ENCODE peak calls at places on chromosomes 7 and 10, in seven cellular contexts. G is HCT116, H is K562, I is SK-N-SH, U is HepG2, V is H1, R is GM12878. K is an unnamed sample.
A peak's percentile ranks its signal among the peaks of the same experiment; 100 is the strongest.

GRCh38 chr7:44163591-44163990 is 22.5 kb upstream of the MYL7 start:
- DNase-seq in G (no peak), H (no peak), I (no peak), U (no peak), V (no peak), R (no peak), K (no peak)

GRCh38 chr7:117090820-117091219 is 137.5 kb downstream of the ST7 start:
- DNase-seq in G (no peak), H (no peak), I (no peak), U (no peak), V (no peak), R (no peak), K (no peak)

GRCh38 chr10:113301342-113301984 is 251.4 kb upstream of the HABP2 start:
- DNase-seq in G (no peak), H (peak; percentile 6), I (no peak), U (peak; percentile 3), V (no peak), R (no peak), K (no peak)

GRCh38 chr10:100829103-100829870 is 83.5 kb upstream of the SLF2 start:
- DNase-seq in G (no peak), H (peak; percentile 49), I (peak; percentile 72), U (no peak), V (no peak), R (no peak), K (peak; percentile 51)

GRCh38 chr10:100569687-100570517 is 34.2 kb downstream of the HIF1AN start:
- DNase-seq in G (peak; percentile 37), H (peak; percentile 28), I (peak; percentile 27), U (peak; percentile 43), V (peak; percentile 71), R (no peak), K (no peak)

GRCh38 chr10:47361293-47361692 is 13.1 kb downstream of the RBP3 start:
- DNase-seq in G (peak; percentile 36), H (peak; percentile 89), I (peak; percentile 81), U (peak; percentile 10), V (peak; percentile 93), R (no peak), K (no peak)

GRCh38 chr10:8048281-8049008 is 6.0 kb upstream of the GATA3 start:
- DNase-seq in G (no peak), H (no peak), I (peak; percentile 64), U (no peak), V (no peak), R (no peak), K (no peak)

GRCh38 chr7:132138817-132139216 is 437.5 kb downstream of the PLXNA4 start:
- DNase-seq in G (no peak), H (no peak), I (no peak), U (no peak), V (no peak), R (no peak), K (no peak)

GRCh38 chr7:94289071-94289470 is 105.6 kb upstream of the COL1A2 start:
- DNase-seq in G (peak; percentile 81), H (no peak), I (peak; percentile 68), U (peak; percentile 74), V (peak; percentile 57), R (no peak), K (no peak)

GRCh38 chr7:22842383-22842903 is 19.8 kb upstream of the TOMM7 start:
- DNase-seq in G (no peak), H (no peak), I (no peak), U (no peak), V (no peak), R (no peak), K (no peak)

DNA sequence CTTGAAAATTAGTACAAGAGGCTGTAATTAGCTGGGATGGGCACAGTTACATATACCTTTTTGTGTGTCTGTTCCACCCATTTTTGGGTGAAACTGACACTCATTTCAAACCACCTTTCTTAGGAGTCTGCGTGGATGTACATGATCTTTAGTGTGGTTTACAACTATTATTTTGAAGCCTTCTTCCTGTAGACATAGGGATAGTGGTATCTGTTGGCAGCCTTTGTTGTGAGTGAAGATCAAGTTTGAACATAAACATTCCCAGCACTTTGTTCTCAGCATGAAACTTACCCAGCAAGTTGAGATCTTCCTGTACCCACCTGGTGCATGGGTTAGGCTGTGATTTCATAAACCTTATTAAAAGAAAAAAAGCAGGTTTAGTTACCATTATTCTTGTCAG is 2.0 kb downstream of the BAG3 start:
- DNase-seq in G (no peak), H (no peak), I (no peak), U (no peak), V (no peak), R (no peak), K (no peak)
- TF ChIP-seq JUND in G (no peak), H (no peak), I (no peak), U (no peak), V (no peak), R (no peak), K (no peak)

GRCh38 chr10:28302668-28303488 is at the start of gene MPP7:
- DNase-seq in G (peak; percentile 98), H (peak; percentile 99), I (peak; percentile 98), U (peak; percentile 98), V (peak; percentile 93), R (peak; percentile 78), K (peak; percentile 99)
- TF ChIP-seq JUND in G (no peak), H (no peak), I (no peak), U (no peak), V (no peak), R (no peak), K (no peak)

GRCh38 chr7:130461256-130461655 is 20.4 kb upstream of the CEP41 start:
- DNase-seq in G (no peak), H (no peak), I (no peak), U (no peak), V (no peak), R (no peak), K (no peak)

GRCh38 chr7:130463553-130464434 is 23.0 kb upstream of the CEP41 start:
- DNase-seq in G (no peak), H (no peak), I (no peak), U (no peak), V (no peak), R (no peak), K (no peak)

GRCh38 chr7:130454959-130455358 is 14.1 kb upstream of the CEP41 start:
- DNase-seq in G (no peak), H (no peak), I (no peak), U (no peak), V (no peak), R (no peak), K (no peak)

GRCh38 chr7:130453051-130453450 is 12.2 kb upstream of the CEP41 start:
- DNase-seq in G (no peak), H (no peak), I (no peak), U (no peak), V (no peak), R (no peak), K (no peak)

DNA sequence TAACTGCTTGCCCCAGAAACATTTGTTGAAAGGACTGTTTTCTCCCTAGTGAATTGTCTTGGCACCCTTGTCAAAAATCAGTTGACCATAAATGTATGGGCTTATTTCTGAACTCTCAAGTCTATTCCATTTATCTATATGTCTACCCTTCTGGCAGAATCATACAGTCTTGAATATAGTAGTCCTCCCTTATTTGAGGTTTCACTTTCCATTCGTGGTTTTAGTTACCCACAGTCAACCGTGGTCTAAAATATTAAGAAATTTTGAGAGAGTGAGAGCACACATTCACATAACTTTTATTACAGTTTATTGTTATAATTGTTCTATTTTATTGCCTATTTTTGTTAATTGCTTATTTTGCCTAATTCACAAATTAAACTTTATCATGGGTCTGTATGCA is 17.4 kb upstream of the CEP41 start:
- DNase-seq in G (no peak), H (no peak), I (no peak), U (no peak), V (no peak), R (peak; percentile 31), K (no peak)
- TF ChIP-seq JUND in G (no peak), H (no peak), I (no peak), U (no peak), V (no peak), R (no peak), K (no peak)

DNA sequence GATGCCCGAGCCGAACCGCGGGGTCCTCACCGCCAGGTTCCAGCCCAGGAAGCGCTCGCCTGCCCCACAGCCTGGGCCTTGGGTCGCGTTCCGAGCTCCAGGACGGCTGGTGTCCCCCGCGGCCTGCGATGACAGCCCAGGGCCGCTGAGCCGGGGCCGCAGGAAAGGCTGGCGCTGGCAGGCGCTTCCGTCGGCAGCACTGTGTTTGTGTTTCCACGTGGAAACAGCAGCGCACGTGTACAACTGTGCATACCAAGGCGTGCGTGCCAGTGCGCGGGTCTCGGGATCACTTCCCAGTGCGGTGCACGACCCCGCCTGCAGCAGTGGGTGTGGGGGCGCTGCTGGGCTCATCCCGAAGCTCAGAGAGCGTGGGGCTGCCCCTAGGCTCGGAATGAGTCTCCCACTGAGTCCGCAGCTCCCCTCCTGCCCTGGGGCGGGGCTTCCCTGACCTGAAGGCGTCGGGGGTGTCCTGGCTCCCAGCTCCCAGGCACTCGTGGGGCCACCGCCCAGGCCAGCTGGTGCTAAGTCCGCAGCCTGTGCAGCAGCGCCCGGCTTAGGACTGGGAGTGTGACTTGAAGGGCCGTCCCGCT is 17.2 kb downstream of the AP5Z1 start:
- DNase-seq in G (no peak), H (no peak), I (no peak), U (no peak), V (peak; percentile 71), R (no peak), K (no peak)
- TF ChIP-seq JUND in G (no peak), H (no peak), I (no peak), U (no peak), V (no peak), R (no peak), K (no peak)

DNA sequence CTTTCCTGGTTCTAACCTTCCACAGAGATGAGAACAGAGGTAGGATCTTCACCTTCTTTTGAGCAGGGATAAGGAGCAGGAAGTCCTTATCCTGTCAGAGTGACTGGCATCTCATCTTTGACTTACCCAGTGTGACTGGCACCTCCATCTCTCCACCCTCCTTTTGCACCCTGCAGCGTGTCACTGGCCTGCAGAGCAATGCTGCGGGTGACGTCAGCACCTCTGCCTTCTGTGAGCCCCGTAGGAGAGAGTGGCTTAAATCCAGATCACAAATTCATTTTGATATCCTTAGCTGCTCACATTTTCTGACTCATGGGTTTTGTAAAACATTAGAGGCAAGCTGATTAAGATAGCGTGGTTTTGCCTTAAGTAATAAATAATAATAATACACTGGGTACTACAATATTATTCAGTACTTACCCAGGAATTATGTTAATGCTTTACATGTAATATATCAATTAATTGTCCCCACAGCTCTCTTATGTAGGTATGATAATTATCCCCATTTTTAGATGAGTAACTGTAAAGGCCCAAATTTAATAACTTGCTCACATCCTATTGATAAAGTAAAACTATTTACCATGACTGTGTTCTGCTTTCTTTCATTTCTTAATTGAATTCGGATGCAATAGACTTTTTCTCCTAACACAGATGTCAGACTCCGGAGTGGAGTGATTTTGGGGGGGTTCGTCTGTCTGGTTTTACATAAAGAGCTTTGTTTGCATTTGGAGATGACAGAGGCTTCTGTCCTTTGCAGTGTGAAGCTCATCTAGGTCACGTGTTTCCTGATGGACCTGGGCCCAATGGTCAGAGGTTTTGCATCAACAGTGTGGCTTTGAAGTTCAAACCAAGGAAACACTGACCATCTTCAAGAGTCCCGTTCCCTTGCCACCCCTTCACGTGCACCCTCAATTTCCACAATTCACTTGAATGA is 24.9 kb downstream of the MSRB2 start:
- DNase-seq in G (no peak), H (no peak), I (peak; percentile 66), U (no peak), V (no peak), R (no peak), K (no peak)
- TF ChIP-seq JUND in G (no peak), H (no peak), I (no peak), U (no peak), V (no peak), R (no peak), K (no peak)

K was measured in T47D.